ENCODE peak calls at places on chromosomes 4 and X, in ten cellular contexts. Q is amygdala; G is SIG-M5; M is caudate nucleus; C is DMS53; S is activated naive CD8-positive, alpha-beta T cell treated with anti-CD3 and anti-CD28 coated beads, Interleukin-2, amount 50 U/mL, for 16 hours; R is SJSA1; B is stimulated activated CD4-positive, alpha-beta T cell treated with anti-CD3 and anti-CD28 coated beads, Interleukin-2, amount 100 ng/mL, for 48 hours; V is lung; A is NCI-H1092. N is an unnamed sample.
A peak's percentile ranks its signal among the peaks of the same experiment; 100 is the strongest.

GRCh38 chr4:147987252-147987651 is 255.4 kb downstream of the ARHGAP10 start:
- DNase-seq in B (no peak), V (no peak), M (no peak), G (no peak), Q (no peak), C (no peak), A (no peak), S (no peak), R (no peak), N (no peak)

GRCh38 chr4:11338990-11339782 is 89.5 kb downstream of the HS3ST1 start:
- DNase-seq in S (no peak), M (no peak), V (no peak), A (peak; percentile 3), C (peak; percentile 90), B (no peak), Q (no peak), G (no peak), R (no peak), N (no peak)

GRCh38 chr4:154208424-154208823 is 283.2 kb downstream of the DCHS2 start:
- DNase-seq in Q (no peak), R (no peak), V (no peak), B (no peak), S (no peak), M (no peak), C (peak; percentile 9), G (no peak), A (no peak), N (no peak)

GRCh38 chrX:150219374-150220185 is 143.5 kb upstream of the MAMLD1 start:
- DNase-seq in Q (no peak), V (no peak), C (no peak), R (peak; percentile 43), G (no peak), B (no peak), S (no peak), M (no peak), A (no peak), N (no peak)

GRCh38 chrX:12390301-12390700 is 252.0 kb downstream of the FRMPD4 start:
- DNase-seq in S (no peak), M (no peak), B (no peak), V (no peak), Q (no peak), A (no peak), G (no peak), C (no peak), R (no peak), N (no peak)

GRCh38 chr4:74006009-74006476 is 7.6 kb upstream of the CXCL5 start:
- DNase-seq in A (no peak), Q (no peak), G (no peak), C (no peak), V (no peak), R (no peak), S (no peak), M (no peak), B (no peak), N (no peak)

GRCh38 chr4:71380721-71381120 is 41.9 kb downstream of the SLC4A4 start:
- DNase-seq in V (no peak), B (no peak), S (no peak), R (no peak), A (no peak), Q (no peak), G (no peak), M (no peak), C (no peak), N (no peak)

GRCh38 chr4:23038626-23039245 is 346.0 kb downstream of the GBA3 start:
- DNase-seq in M (no peak), G (no peak), Q (no peak), A (no peak), V (no peak), S (no peak), B (no peak), R (no peak), C (no peak), N (no peak)

GRCh38 chrX:17812763-17813162 is 48.3 kb downstream of the RAI2 start:
- DNase-seq in M (no peak), C (peak; percentile 52), V (no peak), S (no peak), G (no peak), R (no peak), A (no peak), B (no peak), Q (no peak), N (no peak)

GRCh38 chr4:108355523-108356208 is 186.9 kb upstream of the LEF1 start:
- DNase-seq in M (no peak), Q (no peak), B (no peak), C (peak; percentile 9), V (no peak), A (no peak), R (no peak), S (no peak), G (no peak), N (no peak)

GRCh38 chr4:174305961-174306360 is 22.2 kb downstream of the CEP44 start:
- DNase-seq in B (no peak), R (no peak), M (no peak), Q (no peak), G (no peak), C (peak; percentile 37), V (no peak), A (no peak), S (no peak), N (no peak)

GRCh38 chrX:43655151-43655676 is 885 bp upstream of the MAOA start:
- DNase-seq in M (peak; percentile 20), C (peak; percentile 73), B (peak; percentile 9), Q (peak; percentile 21), S (no peak), G (no peak), A (no peak), R (peak; percentile 41), V (peak; percentile 34), N (no peak)

GRCh38 chrX:24629701-24630100 is 17.4 kb downstream of the PCYT1B start:
- DNase-seq in Q (no peak), V (no peak), S (no peak), G (no peak), C (no peak), M (no peak), R (no peak), B (no peak), A (no peak), N (no peak)

GRCh38 chr4:111678466-111678865 is 466.8 kb upstream of the FAM241A start:
- DNase-seq in R (no peak), M (no peak), G (no peak), S (no peak), A (no peak), Q (no peak), V (no peak), B (no peak), C (no peak), N (no peak)

GRCh38 chr4:101128473-101128872 is 218.9 kb downstream of the PPP3CA start:
- DNase-seq in R (no peak), A (no peak), V (no peak), Q (no peak), M (no peak), G (no peak), B (no peak), C (no peak), S (no peak), N (no peak)

N was measured in C1 segment of cervical spinal cord.